ENCODE peak calls at places on chromosome 11, in nine cellular contexts. D is posterior vena cava; E is stimulated activated CD4-positive, alpha-beta T cell treated with anti-CD3 and anti-CD28 coated beads, Interleukin-15, amount 100 ng/mL, for 1 hour; A is GM23338; G is NCI-H526 treated with DMSO at 0.1 percent for 48 hours; Q is CD8-positive, alpha-beta memory T cell; N is T-helper 9 cell; O is fibroblast of pulmonary artery; V is thoracic aorta. B is an unnamed sample.

GRCh38 chr11:126311464-126312291 is 7.8 kb downstream of the DCPS start:
- DNase-seq in D (no peak), E (no peak), A (no peak), G (no peak), Q (no peak), N (no peak), O (no peak), V (no peak), B (no peak)

GRCh38 chr11:92443109-92443508 is 218.5 kb downstream of the FAT3 start:
- DNase-seq in D (no peak), E (no peak), A (no peak), G (no peak), Q (no peak), N (no peak), O (no peak), V (no peak), B (no peak)

GRCh38 chr11:76791861-76792260 is 8.7 kb downstream of the TSKU start:
- DNase-seq in D (peak), E (no peak), A (no peak), G (no peak), Q (no peak), N (no peak), O (peak), V (no peak), B (no peak)

GRCh38 chr11:110179064-110179463 is 85.9 kb downstream of the ZC3H12C start:
- DNase-seq in D (no peak), E (no peak), A (no peak), G (no peak), Q (no peak), N (no peak), O (no peak), V (no peak), B (no peak)

GRCh38 chr11:3723014-3723708 is 52.0 kb upstream of the CHRNA10 start:
- DNase-seq in D (no peak), E (no peak), A (no peak), G (no peak), Q (no peak), N (no peak), O (peak), V (no peak), B (no peak)

GRCh38 chr11:70603756-70604211 is 205.5 kb downstream of the CTTN start:
- DNase-seq in D (no peak), E (no peak), A (no peak), G (peak), Q (no peak), N (no peak), O (no peak), V (no peak), B (no peak)

GRCh38 chr11:69869311-69869939 is 50.2 kb upstream of the FGF3 start:
- DNase-seq in D (peak), E (no peak), A (no peak), G (no peak), Q (no peak), N (no peak), O (no peak), V (no peak), B (no peak)

GRCh38 chr11:18330921-18331320 is 8.6 kb downstream of the GTF2H1 start:
- DNase-seq in D (no peak), E (no peak), A (no peak), G (no peak), Q (no peak), N (no peak), O (no peak), V (no peak), B (no peak)

GRCh38 chr11:90805172-90805571 is 582.3 kb upstream of the CHORDC1 start:
- DNase-seq in D (no peak), E (no peak), A (peak), G (no peak), Q (no peak), N (no peak), O (no peak), V (no peak), B (no peak)

GRCh38 chr11:100816823-100817222 is 129.7 kb downstream of the ARHGAP42 start:
- DNase-seq in D (no peak), E (no peak), A (no peak), G (no peak), Q (no peak), N (no peak), O (peak), V (no peak), B (no peak)

GRCh38 chr11:3007404-3008010 is 15.4 kb upstream of the NAP1L4 start:
- DNase-seq in D (peak), E (no peak), A (no peak), G (no peak), Q (no peak), N (no peak), O (no peak), V (no peak), B (no peak)

GRCh38 chr11:117839936-117840813 is 15.6 kb upstream of the FXYD2 start:
- DNase-seq in D (peak), E (no peak), A (no peak), G (no peak), Q (no peak), N (no peak), O (no peak), V (no peak), B (no peak)

GRCh38 chr11:33716236-33716635 is 15.6 kb upstream of the C11orf91 start:
- DNase-seq in D (no peak), E (no peak), A (peak), G (no peak), Q (no peak), N (no peak), O (peak), V (no peak), B (no peak)

GRCh38 chr11:17102447-17102846 is 25.0 kb upstream of the RPS13 start:
- DNase-seq in D (no peak), E (no peak), A (no peak), G (no peak), Q (no peak), N (no peak), O (peak), V (no peak), B (no peak)

GRCh38 chr11:35912883-35913614 is 30.8 kb upstream of the LDLRAD3 start:
- DNase-seq in D (no peak), E (no peak), A (no peak), G (no peak), Q (no peak), N (no peak), O (no peak), V (no peak), B (no peak)

GRCh38 chr11:112082729-112083128 is 3.8 kb downstream of the TIMM8B start:
- DNase-seq in D (no peak), E (no peak), A (no peak), G (no peak), Q (no peak), N (no peak), O (peak), V (no peak), B (no peak)

GRCh38 chr11:61611309-61611708 is 30.4 kb upstream of the SYT7 start:
- DNase-seq in D (no peak), E (no peak), A (no peak), G (no peak), Q (no peak), N (no peak), O (no peak), V (no peak), B (no peak)

GRCh38 chr11:46277313-46277622 is 194 bp upstream of the CREB3L1 start:
- DNase-seq in D (no peak), E (no peak), A (peak), G (no peak), Q (no peak), N (no peak), O (peak), V (no peak), B (no peak)

GRCh38 chr11:113992459-113993105 is 17.7 kb downstream of the HTR3A start:
- DNase-seq in D (no peak), E (no peak), A (peak), G (no peak), Q (no peak), N (no peak), O (no peak), V (no peak), B (no peak)

GRCh38 chr11:102994101-102994500 is 38.6 kb upstream of the MMP13 start:
- DNase-seq in D (no peak), E (no peak), A (no peak), G (no peak), Q (no peak), N (no peak), O (no peak), V (no peak), B (no peak)

GRCh38 chr11:117328414-117329010 is 858 bp downstream of the CEP164 start:
- DNase-seq in D (no peak), E (no peak), A (no peak), G (peak), Q (no peak), N (no peak), O (peak), V (peak), B (no peak)

GRCh38 chr11:43988040-43988793 is 45.8 kb downstream of the C11orf96 start:
- DNase-seq in D (no peak), E (no peak), A (no peak), G (no peak), Q (no peak), N (no peak), O (peak), V (no peak), B (no peak)